ENCODE peak calls at places on chromosomes 5 and 9, in four cellular contexts. S is H1, Q is HepG2, N is GM12878. T is an unnamed sample.

GRCh38 chr9:134432471-134432870 is 106.2 kb downstream of the RXRA start:
- DNase-seq in S (no peak), Q (no peak), N (no peak), T (no peak)

GRCh38 chr9:93091453-93092081 is 4.5 kb upstream of the CARD19 start:
- DNase-seq in S (no peak), Q (peak; percentile 50), N (peak; percentile 69), T (no peak)

GRCh38 chr5:142674438-142675210 is 11.3 kb downstream of the FGF1 start:
- DNase-seq in S (no peak), Q (no peak), N (no peak), T (no peak)

GRCh38 chr9:20477940-20478620 is 144.2 kb downstream of the MLLT3 start:
- DNase-seq in S (no peak), Q (no peak), N (peak; percentile 37), T (no peak)

GRCh38 chr9:106648799-106649198 is 214.2 kb upstream of the ZNF462 start:
- DNase-seq in S (no peak), Q (no peak), N (no peak), T (no peak)

GRCh38 chr5:93990504-93991085 is 249.2 kb upstream of the POU5F2 start:
- DNase-seq in S (no peak), Q (no peak), N (no peak), T (no peak)

GRCh38 chr5:147226512-147226911 is 8.3 kb upstream of the STK32A start:
- DNase-seq in S (no peak), Q (no peak), N (no peak), T (no peak)

GRCh38 chr5:65126192-65126591 is 355.5 kb downstream of the ADAMTS6 start:
- DNase-seq in S (peak; percentile 41), Q (no peak), N (no peak), T (no peak)

GRCh38 chr9:85215936-85216335 is 525.8 kb downstream of the AGTPBP1 start:
- DNase-seq in S (no peak), Q (no peak), N (no peak), T (no peak)

GRCh38 chr5:58360794-58361193 is 99.1 kb downstream of the PLK2 start:
- DNase-seq in S (no peak), Q (no peak), N (no peak), T (no peak)

GRCh38 chr5:52827815-52828214 is 40.1 kb downstream of the ITGA1 start:
- DNase-seq in S (no peak), Q (no peak), N (no peak), T (no peak)

GRCh38 chr9:113957778-113958430 is 81.8 kb downstream of the ZNF618 start:
- DNase-seq in S (no peak), Q (no peak), N (no peak), T (no peak)

GRCh38 chr9:109482391-109482916 is 15.7 kb downstream of the PTPN3 start:
- DNase-seq in S (no peak), Q (no peak), N (no peak), T (no peak)

GRCh38 chr9:129569506-129570449 is 51.1 kb downstream of the C9orf50 start:
- DNase-seq in S (peak; percentile 56), Q (peak; percentile 56), N (no peak), T (no peak)

GRCh38 chr9:124849801-124850200 is 3.5 kb upstream of the WDR38 start:
- DNase-seq in S (no peak), Q (peak; percentile 74), N (no peak), T (no peak)

GRCh38 chr5:61207884-61208283 is 45.6 kb upstream of the SMIM15 start:
- DNase-seq in S (no peak), Q (no peak), N (no peak), T (no peak)

GRCh38 chr5:2877520-2877919 is 126.0 kb upstream of the IRX2 start:
- DNase-seq in S (peak; percentile 22), Q (no peak), N (no peak), T (no peak)

GRCh38 chr5:81151546-81151945 is 81.6 kb upstream of the CKMT2 start:
- DNase-seq in S (no peak), Q (no peak), N (no peak), T (no peak)

GRCh38 chr9:35603506-35603985 is 1.5 kb upstream of the TESK1 start:
- DNase-seq in S (peak; percentile 47), Q (peak; percentile 28), N (no peak), T (no peak)

GRCh38 chr5:107466233-107466769 is 204.4 kb downstream of the EFNA5 start:
- DNase-seq in S (no peak), Q (no peak), N (no peak), T (no peak)

GRCh38 chr5:143649869-143650268 is 162.1 kb upstream of the HMHB1 start:
- DNase-seq in S (no peak), Q (no peak), N (no peak), T (no peak)

GRCh38 chr5:31637851-31638250 is 1.1 kb upstream of the PDZD2 start:
- DNase-seq in S (no peak), Q (no peak), N (no peak), T (no peak)

GRCh38 chr9:126720661-126721530 is 83.9 kb upstream of the ZBTB43 start:
- DNase-seq in S (peak; percentile 36), Q (no peak), N (no peak), T (no peak)

GRCh38 chr5:138951091-138951985 is 76.2 kb upstream of the LRRTM2 start:
- DNase-seq in S (no peak), Q (no peak), N (no peak), T (no peak)

DNA sequence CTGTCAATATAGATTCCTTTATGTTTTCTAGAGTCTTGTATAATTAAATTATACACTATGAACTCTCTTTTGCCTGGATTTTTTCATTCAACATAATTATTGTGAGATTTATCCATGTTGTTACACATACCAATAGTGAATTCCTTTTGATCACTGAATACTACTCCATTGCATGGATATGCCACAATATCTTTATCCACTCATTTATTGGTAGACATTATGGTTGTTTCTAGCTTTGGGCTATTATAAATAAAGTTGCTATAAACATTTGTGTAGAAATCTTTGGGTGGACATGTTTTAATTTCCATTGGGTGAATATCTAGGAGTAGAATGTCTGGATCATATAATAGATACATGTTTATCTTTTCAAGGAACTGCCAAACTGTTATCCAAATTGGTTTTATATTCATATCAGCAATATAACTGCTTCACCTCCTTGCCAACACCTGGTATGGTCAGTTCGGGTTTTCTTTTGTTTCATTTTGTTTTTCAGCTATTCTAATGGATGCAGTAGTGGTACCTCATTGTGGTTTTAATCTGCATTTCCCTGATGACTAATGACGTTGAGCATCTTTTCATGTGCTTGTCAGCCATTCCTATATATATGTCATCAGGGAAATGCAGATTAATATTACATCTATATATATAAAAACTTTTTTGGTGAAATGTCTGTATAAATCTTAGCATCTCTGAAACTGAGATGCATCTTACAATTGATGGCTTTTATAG is 32.1 kb upstream of the TCF7 start:
- DNase-seq in S (no peak), Q (no peak), N (no peak), T (no peak)
- H3K9ac ChIP-seq in S (no peak overlapping the region), Q (no peak overlapping the region), N (no peak overlapping the region), T (no peak overlapping the region)

GRCh38 chr5:1315709-1316587 is 21.1 kb upstream of the TERT start:
- DNase-seq in S (no peak), Q (peak; percentile 80), N (peak; percentile 69), T (no peak)
- H3K4me3 ChIP-seq in S (no peak overlapping the region), Q (peak overlapping the region; percentile 25), N (peak overlapping the region; percentile 40), T (no peak overlapping the region)

GRCh38 chr5:167857321-167857720 is 434.1 kb upstream of the WWC1 start:
- DNase-seq in S (no peak), Q (no peak), N (no peak), T (no peak)

GRCh38 chr5:167861931-167862426 is 429.5 kb upstream of the WWC1 start:
- DNase-seq in S (no peak), Q (no peak), N (no peak), T (no peak)

GRCh38 chr5:167866797-167867196 is 424.6 kb upstream of the WWC1 start:
- DNase-seq in S (no peak), Q (no peak), N (no peak), T (no peak)

GRCh38 chr5:167863883-167864282 is 427.6 kb upstream of the WWC1 start:
- DNase-seq in S (peak; percentile 1), Q (no peak), N (no peak), T (no peak)

DNA sequence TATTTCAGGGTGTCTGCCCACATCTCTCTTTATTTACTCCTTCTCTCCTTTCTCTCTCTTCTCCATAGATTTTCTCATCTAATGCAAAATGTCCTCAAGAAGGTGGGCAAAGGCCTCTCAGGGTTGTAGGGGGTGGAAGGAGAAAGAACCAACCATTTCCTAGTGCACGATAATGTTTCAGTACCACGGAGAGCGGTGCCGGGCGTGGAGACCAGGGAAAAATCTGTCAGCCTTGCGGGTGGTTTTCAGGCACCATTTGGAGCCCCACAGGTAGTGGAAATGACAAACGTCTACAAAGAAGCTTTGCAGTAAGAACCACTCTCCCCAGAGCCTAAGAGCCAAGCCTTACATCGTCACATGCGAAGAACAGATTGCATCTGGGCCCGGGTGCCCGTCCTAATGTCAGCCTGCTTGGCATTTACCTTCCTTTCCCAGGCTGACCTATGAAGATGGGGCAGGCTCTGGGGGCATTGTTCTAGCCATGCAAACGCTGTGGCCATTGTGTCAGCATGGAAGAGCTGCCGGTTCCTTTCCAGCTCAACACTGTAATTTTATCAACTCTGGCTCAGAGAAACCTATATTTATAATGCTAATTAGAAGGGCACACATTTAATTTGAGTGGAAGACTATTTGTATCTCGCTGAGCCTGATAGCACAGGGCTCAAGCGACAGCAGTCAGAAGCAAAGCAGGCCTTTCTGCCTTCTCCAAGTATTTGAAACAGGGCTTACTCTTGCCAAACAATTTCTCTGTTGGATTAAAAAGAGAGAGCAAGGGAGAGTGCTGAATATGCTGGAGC is 430.1 kb upstream of the WWC1 start:
- DNase-seq in S (peak; percentile 79), Q (no peak), N (no peak), T (peak; percentile 9)
- TF ChIP-seq SUZ12 in S (no peak), Q (no peak), N (no peak), T (no peak)

GRCh38 chr9:73118297-73118696 is 33.4 kb upstream of the ANXA1 start:
- DNase-seq in S (no peak), Q (no peak), N (no peak), T (no peak)
- H3K9ac ChIP-seq in S (no peak overlapping the region), Q (no peak overlapping the region), N (no peak overlapping the region), T (no peak overlapping the region)

GRCh38 chr5:83474170-83474796 is 2.7 kb downstream of the VCAN start:
- DNase-seq in S (peak; percentile 89), Q (peak; percentile 30), N (no peak), T (no peak)
- H3K4me3 ChIP-seq in S (peak overlapping the region; percentile 79), Q (peak overlapping the region; percentile 36), N (peak overlapping the region; percentile 78), T (peak overlapping the region; percentile 85)

GRCh38 chr9:136960212-136960937 is 8.3 kb downstream of the LCN12 start:
- DNase-seq in S (no peak), Q (no peak), N (no peak), T (no peak)
- TF ChIP-seq SUZ12 in S (no peak), Q (no peak), N (no peak), T (no peak)

GRCh38 chr5:132776077-132776931 is 735 bp downstream of the SEPTIN8 start:
- DNase-seq in S (peak; percentile 58), Q (peak; percentile 19), N (no peak), T (no peak)
- H3K9ac ChIP-seq in S (no peak overlapping the region), Q (peak overlapping the region; percentile 84), N (peak overlapping the region; percentile 81), T (peak overlapping the region; percentile 74)